ENCODE peak calls at places on chromosomes 7 and 10, in five cellular contexts. K is sigmoid colon, Z is foreskin keratinocyte, S is heart left ventricle, T is ascending aorta. C is an unnamed sample.

GRCh38 chr10:118922226-118922625 is 107.3 kb upstream of the NANOS1 start:
- DNase-seq in S (no peak), K (no peak), T (no peak), Z (no peak), C (peak; percentile 13)

GRCh38 chr10:77301305-77301730 is 336.3 kb downstream of the KCNMA1 start:
- DNase-seq in S (no peak), K (no peak), T (no peak), Z (no peak), C (no peak)

GRCh38 chr7:46192191-46192590 is 271.1 kb upstream of the IGFBP3 start:
- DNase-seq in T (no peak), S (no peak), Z (no peak), K (no peak), C (no peak)

GRCh38 chr7:152675761-152676636 is at the start of gene XRCC2:
- DNase-seq in T (peak; percentile 66), S (peak; percentile 92), Z (peak; percentile 63), K (peak; percentile 94), C (peak; percentile 87)

GRCh38 chr10:109929501-109930219 is 6.3 kb upstream of the XPNPEP1 start:
- DNase-seq in K (no peak), T (no peak), Z (no peak), S (no peak), C (no peak)

GRCh38 chr10:6083523-6084475 is 5.0 kb upstream of the RBM17 start:
- DNase-seq in Z (no peak), T (no peak), K (no peak), S (no peak), C (no peak)

GRCh38 chr10:130161331-130161730 is 25.1 kb downstream of the GLRX3 start:
- DNase-seq in T (no peak), K (no peak), S (no peak), Z (no peak), C (no peak)

GRCh38 chr10:51937736-51938135 is 238.3 kb upstream of the CSTF2T start:
- DNase-seq in T (no peak), K (no peak), Z (no peak), S (no peak), C (no peak)

GRCh38 chr10:84194424-84195043 is at the start of gene CDHR1:
- DNase-seq in Z (no peak), K (peak; percentile 60), T (no peak), S (peak; percentile 21), C (no peak)

GRCh38 chr7:74453321-74454011 is at the start of gene GTF2IRD1:
- DNase-seq in Z (peak; percentile 12), S (peak; percentile 72), K (peak; percentile 87), T (peak; percentile 27), C (no peak)

GRCh38 chr10:34001087-34001580 is 666.7 kb upstream of the NRP1 start:
- DNase-seq in K (no peak), Z (peak; percentile 42), S (no peak), T (no peak), C (no peak)

GRCh38 chr7:69691734-69692133 is 93.5 kb downstream of the AUTS2 start:
- DNase-seq in S (no peak), K (no peak), Z (no peak), T (no peak), C (no peak)

GRCh38 chr10:9868499-9868898 is 1149.2 kb upstream of the CELF2 start:
- DNase-seq in T (no peak), Z (no peak), K (no peak), S (no peak), C (no peak)

GRCh38 chr10:71093531-71093930 is 118.8 kb upstream of the UNC5B start:
- DNase-seq in Z (no peak), T (no peak), S (no peak), K (no peak), C (peak; percentile 36)
- TF ChIP-seq CTCF in Z (no peak), T (no peak), S (no peak), K (no peak), C (no peak)

DNA sequence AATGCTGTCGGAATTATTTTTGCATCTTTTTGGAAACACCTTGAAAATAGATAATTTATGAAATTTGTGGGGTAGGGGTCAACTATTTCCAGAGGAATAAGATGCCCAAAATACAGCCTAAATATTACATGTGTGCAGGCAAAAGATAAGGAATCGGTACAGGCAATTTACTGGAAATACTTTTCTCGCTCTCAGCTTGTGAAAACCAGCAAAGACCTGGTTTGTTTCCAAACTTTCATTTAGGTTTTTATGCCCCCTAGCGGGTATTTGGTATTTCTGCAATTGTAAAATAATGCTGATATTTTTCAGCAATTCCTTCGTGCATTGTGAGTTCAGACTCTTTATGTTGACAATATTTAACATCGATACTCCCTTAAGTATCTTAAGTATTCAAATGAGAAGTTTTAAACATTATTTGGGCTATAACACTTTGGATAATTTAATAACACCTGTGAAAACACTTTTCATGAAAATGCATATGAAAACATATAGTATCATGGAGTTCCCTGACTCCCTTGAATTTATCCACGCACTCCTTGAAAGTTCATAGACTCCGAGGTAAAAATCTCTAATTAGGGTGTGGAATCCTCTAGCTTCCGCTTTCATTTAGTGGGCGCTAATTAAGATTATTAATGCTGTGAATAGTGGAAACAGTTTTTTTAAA is 132.4 kb downstream of the TSPAN12 start:
- DNase-seq in K (no peak), S (no peak), T (no peak), Z (no peak), C (no peak)
- TF ChIP-seq CTCF in K (peak; percentile 51), S (peak; percentile 75), T (no peak), Z (peak; percentile 77), C (peak; percentile 56)

GRCh38 chr7:142412551-142413193 is 154.8 kb upstream of the PRSS58 start:
- DNase-seq in T (no peak), Z (peak; percentile 47), S (no peak), K (no peak), C (no peak)
- TF ChIP-seq CTCF in T (no peak), Z (peak; percentile 85), S (peak; percentile 24), K (no peak), C (no peak)

GRCh38 chr7:133051066-133051465 is 30.8 kb downstream of the CHCHD3 start:
- DNase-seq in Z (no peak), T (no peak), K (no peak), S (peak; percentile 19), C (no peak)
- TF ChIP-seq CTCF in Z (peak; percentile 19), T (no peak), K (no peak), S (no peak), C (peak; percentile 37)

DNA sequence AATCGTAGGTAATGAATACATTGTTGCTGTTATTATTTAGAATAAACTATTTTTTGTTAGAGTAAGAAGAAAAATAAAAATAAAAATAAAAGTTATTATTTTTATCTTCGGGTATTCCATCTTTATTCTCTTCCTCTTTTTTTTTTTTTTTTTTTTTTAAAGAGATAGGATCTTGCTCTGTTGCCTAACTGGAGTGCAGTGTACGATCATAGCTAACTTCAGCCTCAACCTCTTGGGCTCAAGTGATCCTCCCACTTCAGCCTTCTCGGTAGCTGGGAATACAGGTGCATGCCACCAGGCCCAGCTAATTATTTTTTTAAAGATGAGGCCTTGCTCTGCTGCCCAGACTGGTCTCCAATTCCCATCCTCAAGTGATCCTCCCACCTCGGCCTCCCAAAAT is 15.4 kb downstream of the STAM start:
- DNase-seq in Z (no peak), S (no peak), K (no peak), T (no peak), C (no peak)
- TF ChIP-seq CTCF in Z (no peak), S (no peak), K (no peak), T (no peak), C (no peak)

GRCh38 chr7:7912937-7913336 is 55.7 kb upstream of the GLCCI1 start:
- DNase-seq in K (no peak), T (no peak), S (no peak), Z (no peak), C (no peak)
- TF ChIP-seq CTCF in K (no peak), T (no peak), S (no peak), Z (no peak), C (no peak)

DNA sequence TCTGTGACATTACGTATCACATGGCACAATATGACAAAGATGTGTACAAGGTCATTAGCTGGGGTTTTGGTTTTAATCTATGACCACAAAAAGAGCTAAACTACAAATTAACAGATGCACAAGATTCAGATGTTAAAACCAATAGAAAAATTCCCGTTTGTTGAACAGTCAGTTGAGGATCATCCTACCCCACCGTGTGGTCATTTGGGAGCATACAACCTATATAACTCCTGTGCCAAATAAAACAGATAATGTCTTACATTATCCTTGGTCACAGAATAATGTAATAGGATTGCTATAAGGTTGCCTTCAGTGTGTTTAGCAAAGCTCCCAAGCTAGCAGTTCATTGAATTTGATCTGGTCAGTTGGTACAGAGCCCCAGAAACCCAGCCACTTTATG is 28.2 kb downstream of the ASNS start:
- DNase-seq in Z (no peak), T (no peak), S (no peak), K (no peak), C (no peak)
- TF ChIP-seq CTCF in Z (peak; percentile 33), T (no peak), S (no peak), K (no peak), C (no peak)

GRCh38 chr7:154795014-154795413 is 207.9 kb downstream of the PAXIP1 start:
- DNase-seq in K (no peak), T (no peak), S (no peak), Z (no peak), C (no peak)
- TF ChIP-seq CTCF in K (no peak), T (no peak), S (no peak), Z (no peak), C (no peak)

DNA sequence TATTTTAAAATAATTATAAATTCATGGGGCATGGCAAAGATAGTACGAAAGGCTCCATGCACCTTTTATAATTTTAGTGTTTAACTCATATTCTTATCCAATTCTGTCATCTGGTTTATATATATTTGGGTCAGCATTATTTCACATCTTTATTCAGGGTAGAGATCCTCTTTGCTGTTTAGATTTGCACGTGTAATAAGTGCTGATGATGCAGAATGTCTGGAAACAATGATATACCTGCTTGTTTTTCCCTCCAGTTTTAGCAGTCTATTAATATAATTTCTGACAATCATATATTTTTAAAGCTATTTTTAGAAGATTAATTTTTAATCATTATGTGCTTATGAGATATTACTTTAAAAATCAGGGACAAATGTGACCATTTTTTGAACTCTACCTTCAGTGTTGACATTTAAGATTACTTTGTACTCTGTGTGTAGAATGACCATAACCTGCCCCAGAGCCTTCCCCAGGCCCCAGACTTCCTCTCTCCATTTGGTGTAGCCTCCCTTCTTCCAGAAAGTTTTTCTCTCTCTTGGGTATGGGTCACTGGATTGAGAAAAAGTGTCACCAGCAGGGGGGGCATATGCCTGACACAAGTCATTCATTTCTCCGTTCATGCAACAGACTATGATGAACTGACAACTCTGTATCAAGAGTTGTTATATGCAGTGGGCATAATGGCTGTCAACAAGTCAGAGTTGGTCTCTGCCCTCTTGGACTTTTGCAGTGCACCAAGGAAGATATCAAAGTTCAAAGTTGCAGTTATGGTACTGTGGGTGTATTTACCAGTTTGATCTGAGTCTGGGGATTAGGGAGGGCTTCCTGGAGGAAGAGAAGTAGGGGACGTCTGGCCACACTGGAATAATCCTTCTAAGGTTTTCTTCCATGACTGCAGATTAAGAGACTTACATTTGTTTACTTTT is 192.6 kb upstream of the CCDC6 start:
- DNase-seq in S (no peak), Z (no peak), T (no peak), K (no peak), C (no peak)
- TF ChIP-seq CTCF in S (peak; percentile 26), Z (peak; percentile 51), T (no peak), K (no peak), C (no peak)

GRCh38 chr7:24788075-24788474 is 30.8 kb upstream of the GSDME start:
- DNase-seq in T (no peak), Z (no peak), S (no peak), K (no peak), C (no peak)
- TF ChIP-seq CTCF in T (no peak), Z (peak; percentile 49), S (peak; percentile 38), K (no peak), C (no peak)

C was measured in right atrium auricular region.